ENCODE peak calls at places on chromosomes 7 and 10, in eight cellular contexts. Q, Z, W, R, C, K, L and G are unnamed samples.

GRCh38 chr10:42769653-42770052 is 12.9 kb upstream of the BMS1 start:
- DNase-seq in Q (no peak), Z (no peak), W (no peak), R (no peak), C (peak), K (peak), L (no peak), G (no peak)

GRCh38 chr10:80718024-80718423 is 180.3 kb downstream of the SH2D4B start:
- DNase-seq in Q (no peak), Z (no peak), W (no peak), R (no peak), C (no peak), K (no peak), L (no peak), G (no peak)

GRCh38 chr7:122902751-122903495 is 16.7 kb upstream of the CADPS2 start:
- DNase-seq in Q (no peak), Z (no peak), W (no peak), R (no peak), C (no peak), K (peak), L (no peak), G (no peak)

GRCh38 chr10:132847416-132847777 is 61.5 kb upstream of the NKX6-2 start:
- DNase-seq in Q (no peak), Z (no peak), W (no peak), R (no peak), C (no peak), K (no peak), L (no peak), G (no peak)

GRCh38 chr7:115208710-115209540 is 287.0 kb downstream of the MDFIC start:
- DNase-seq in Q (no peak), Z (no peak), W (no peak), R (no peak), C (no peak), K (peak), L (no peak), G (no peak)

GRCh38 chr10:126705951-126706565 is 35.6 kb upstream of the C10orf90 start:
- DNase-seq in Q (no peak), Z (no peak), W (no peak), R (no peak), C (no peak), K (no peak), L (no peak), G (no peak)

GRCh38 chr7:45978010-45978681 is 57.1 kb upstream of the IGFBP3 start:
- DNase-seq in Q (no peak), Z (peak), W (no peak), R (no peak), C (peak), K (peak), L (peak), G (no peak)

GRCh38 chr7:13151982-13152381 is 464.5 kb downstream of the ARL4A start:
- DNase-seq in Q (no peak), Z (no peak), W (no peak), R (no peak), C (no peak), K (no peak), L (no peak), G (no peak)

GRCh38 chr7:40918701-40919271 is 784.0 kb downstream of the SUGCT start:
- DNase-seq in Q (no peak), Z (no peak), W (no peak), R (no peak), C (peak), K (no peak), L (no peak), G (no peak)

GRCh38 chr7:12738665-12739064 is 51.2 kb downstream of the ARL4A start:
- DNase-seq in Q (no peak), Z (no peak), W (no peak), R (no peak), C (no peak), K (no peak), L (no peak), G (no peak)

GRCh38 chr7:6106140-6106904 is 75.1 kb downstream of the ANKRD61 start:
- DNase-seq in Q (peak), Z (no peak), W (peak), R (no peak), C (no peak), K (peak), L (no peak), G (no peak)